ENCODE peak calls at places on chromosome 7, in four cellular contexts. A is HepG2, K is SK-N-SH, N is HCT116. B is an unnamed sample.

GRCh38 chr7:127678330-127678729 is 26.3 kb downstream of the SND1 start:
- DNase-seq in K (no peak), A (no peak), N (no peak), B (no peak)

GRCh38 chr7:425794-426188 is 93.9 kb downstream of the PDGFA start:
- DNase-seq in K (no peak), A (no peak), N (no peak), B (no peak)

GRCh38 chr7:87628780-87629569 is 777 bp downstream of the RUNDC3B start:
- DNase-seq in A (peak; percentile 20), N (peak; percentile 39), K (peak; percentile 74), B (peak; percentile 58)

GRCh38 chr7:32680259-32681173 is 185.2 kb downstream of the AVL9 start:
- DNase-seq in A (no peak), K (no peak), N (no peak), B (peak; percentile 94)

GRCh38 chr7:151793991-151794507 is 82.9 kb downstream of the PRKAG2 start:
- DNase-seq in K (no peak), A (no peak), N (no peak), B (no peak)

GRCh38 chr7:18552311-18552916 is 56.9 kb downstream of the HDAC9 start:
- DNase-seq in N (no peak), K (no peak), A (no peak), B (no peak)

GRCh38 chr7:45564485-45564884 is 9.7 kb upstream of the ADCY1 start:
- DNase-seq in A (no peak), N (no peak), K (no peak), B (no peak)

GRCh38 chr7:126803060-126803665 is 449.6 kb downstream of the GRM8 start:
- DNase-seq in N (peak; percentile 68), A (peak; percentile 67), K (peak; percentile 69), B (peak; percentile 76)

GRCh38 chr7:55118426-55118825 is 99.6 kb downstream of the EGFR start:
- DNase-seq in K (no peak), N (no peak), A (no peak), B (no peak)

GRCh38 chr7:138239244-138239643 is 163.0 kb downstream of the AKR1D1 start:
- DNase-seq in N (no peak), A (no peak), K (no peak), B (no peak)
- TF ChIP-seq JUND in N (no peak), A (no peak), K (no peak), B (no peak)

GRCh38 chr7:12127490-12127889 is 83.6 kb upstream of the TMEM106B start:
- DNase-seq in N (no peak), K (no peak), A (peak; percentile 0), B (no peak)
- TF ChIP-seq JUND in N (no peak), K (no peak), A (no peak), B (no peak)

DNA sequence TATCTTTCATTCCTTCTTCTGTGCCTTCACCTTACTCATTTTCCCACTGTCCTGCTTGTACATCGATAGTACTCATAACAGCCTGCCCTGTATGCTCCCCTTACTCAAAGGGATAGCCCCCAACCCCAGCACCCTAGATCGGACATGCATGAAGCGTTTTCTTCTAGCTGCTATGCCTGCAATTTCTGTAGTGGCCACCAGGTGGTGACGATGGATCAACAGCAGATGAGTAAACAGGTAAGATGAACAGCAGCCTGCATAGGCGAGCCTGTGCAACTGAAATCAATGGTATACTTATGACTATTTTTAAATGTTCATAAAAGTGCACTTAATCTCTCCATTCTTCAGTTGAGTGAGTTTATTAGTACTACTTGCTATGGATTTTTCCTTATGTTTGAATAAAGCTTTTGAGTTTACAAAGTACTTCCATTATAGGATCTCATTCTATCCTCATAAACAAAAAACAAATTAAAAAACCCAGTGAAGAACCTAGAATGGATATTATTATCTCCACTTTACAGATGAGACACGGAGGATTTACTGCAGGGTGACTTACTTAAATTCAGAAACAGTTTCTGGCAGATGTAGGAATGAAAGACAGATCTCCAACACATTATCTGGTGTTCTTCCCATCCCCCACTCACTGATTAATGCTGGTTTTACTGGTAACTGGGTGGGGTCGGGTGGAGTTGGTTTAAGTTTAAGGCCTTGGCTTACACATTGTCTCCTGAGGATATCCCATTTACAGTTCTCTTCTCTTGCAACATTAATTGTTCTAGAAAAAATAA is 222.2 kb downstream of the GLI3 start:
- DNase-seq in K (peak; percentile 38), A (peak; percentile 29), N (peak; percentile 44), B (peak; percentile 37)
- TF ChIP-seq JUND in K (no peak), A (no peak), N (no peak), B (no peak)

DNA sequence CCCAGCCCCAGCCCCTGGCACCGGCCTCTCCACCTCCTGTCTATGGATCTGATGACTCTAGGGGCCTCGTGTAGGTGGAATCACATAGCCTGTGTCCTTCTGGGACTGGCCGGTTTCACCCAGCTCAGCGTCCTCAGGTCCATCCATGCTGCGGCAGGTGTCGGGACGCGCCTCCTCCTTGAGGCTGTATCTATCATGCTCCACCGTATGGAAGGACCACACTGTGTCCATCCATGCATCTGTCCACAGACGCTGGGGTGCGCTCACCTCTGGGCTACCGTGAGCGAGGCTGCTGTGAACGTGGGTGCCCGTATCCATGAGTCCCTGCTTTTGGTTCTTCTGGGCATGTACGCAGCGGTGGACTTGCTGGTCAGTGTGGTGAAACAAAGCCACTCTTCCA is 281.1 kb downstream of the MAD1L1 start:
- DNase-seq in K (no peak), A (no peak), N (no peak), B (no peak)
- TF ChIP-seq JUND in K (no peak), A (no peak), N (no peak), B (no peak)

DNA sequence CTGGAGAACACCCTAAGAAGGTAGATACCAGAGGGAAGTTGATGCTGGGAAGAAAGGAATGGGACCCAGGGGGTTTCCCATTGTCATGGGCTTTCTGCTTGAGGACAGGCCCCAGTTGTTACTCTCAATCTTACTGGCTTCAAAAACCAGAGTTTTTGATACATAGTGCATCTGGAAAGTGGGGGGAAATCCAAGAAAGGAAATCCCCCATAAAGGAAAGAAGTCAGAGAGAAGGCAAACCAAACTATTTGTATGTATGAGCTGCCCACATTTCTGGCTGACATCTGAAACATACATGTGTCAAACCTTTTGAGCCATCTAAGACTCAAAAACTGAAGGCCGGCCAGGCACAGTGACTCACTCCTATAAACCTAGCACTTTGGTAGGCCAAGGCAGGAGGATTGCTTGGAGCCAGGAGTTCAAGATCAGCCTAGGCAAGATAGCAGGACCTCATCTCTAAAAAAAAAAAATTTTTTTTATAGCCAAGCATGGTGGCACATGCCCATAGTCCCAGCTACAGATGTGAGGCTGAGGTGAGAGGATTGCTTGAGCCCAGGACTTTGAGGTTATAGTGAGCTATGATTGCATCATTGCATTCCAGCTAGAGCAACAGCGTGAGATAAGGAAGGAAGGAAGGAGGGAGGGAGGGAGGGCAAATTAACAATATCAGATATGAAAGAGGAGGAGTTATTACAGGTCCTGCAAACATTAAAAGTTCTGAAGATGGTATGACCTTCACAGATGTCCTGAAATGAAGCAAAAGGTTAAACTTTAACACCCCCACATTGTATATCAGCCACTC is 6.7 kb upstream of the COA1 start:
- DNase-seq in N (no peak), K (no peak), A (peak; percentile 41), B (no peak)
- TF ChIP-seq JUND in N (no peak), K (no peak), A (no peak), B (no peak)

GRCh38 chr7:110204527-110204926 is 886.4 kb upstream of the LRRN3 start:
- DNase-seq in K (no peak), N (peak; percentile 7), A (no peak), B (peak; percentile 7)

GRCh38 chr7:110210941-110211608 is 879.9 kb upstream of the LRRN3 start:
- DNase-seq in N (no peak), A (no peak), K (no peak), B (no peak)

DNA sequence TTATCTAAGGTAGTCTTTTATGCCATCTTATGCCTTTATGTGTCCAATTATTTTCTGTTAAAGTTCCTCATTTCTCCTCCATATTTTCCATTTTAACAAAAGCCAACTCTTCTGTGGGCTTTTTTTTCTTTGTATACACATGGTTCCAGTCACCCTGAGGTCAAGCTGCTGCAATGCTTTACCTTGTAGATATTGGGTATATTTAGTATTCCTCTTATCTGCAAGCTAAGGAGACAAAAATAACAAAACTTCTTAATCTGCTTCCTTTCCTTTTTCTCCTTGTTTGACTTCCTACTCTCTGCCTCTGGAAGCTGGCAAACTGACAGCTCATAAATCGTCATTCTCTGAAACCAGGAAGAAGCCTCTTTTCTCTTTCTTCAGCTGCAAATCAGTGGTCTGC is 885.0 kb upstream of the LRRN3 start:
- DNase-seq in A (no peak), K (no peak), N (no peak), B (no peak)
- TF ChIP-seq JUND in A (no peak), K (no peak), N (no peak), B (no peak)

GRCh38 chr7:112129655-112130323 is 76.4 kb downstream of the DOCK4 start:
- DNase-seq in K (no peak), A (peak; percentile 48), N (no peak), B (no peak)
- TF ChIP-seq JUND in K (no peak), A (no peak), N (no peak), B (no peak)

GRCh38 chr7:29636009-29636351 is 72.3 kb downstream of the PRR15 start:
- DNase-seq in A (no peak), K (no peak), N (no peak), B (no peak)
- TF ChIP-seq JUND in A (no peak), K (no peak), N (no peak), B (no peak)

DNA sequence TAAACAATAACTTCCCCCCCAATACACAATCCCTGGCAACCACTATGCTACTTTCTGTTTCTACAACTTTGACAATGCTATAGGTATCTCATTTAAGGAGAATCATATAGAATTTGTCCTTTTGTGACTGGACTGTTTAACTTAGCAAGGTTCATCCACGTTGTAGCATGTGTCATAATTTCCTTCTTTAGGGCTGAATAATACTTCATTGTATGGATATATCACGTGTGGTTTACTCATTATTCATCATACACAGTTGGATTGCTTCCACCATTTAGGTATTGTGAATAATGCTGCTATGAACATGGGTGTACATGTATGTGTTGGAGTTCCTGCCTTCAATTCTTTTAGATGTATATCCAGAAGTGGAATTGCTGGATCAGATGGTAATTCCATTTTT is 111.0 kb downstream of the LMBR1 start:
- DNase-seq in A (no peak), N (no peak), K (no peak), B (no peak)
- TF ChIP-seq JUND in A (no peak), N (no peak), K (no peak), B (no peak)